ENCODE peak calls at places on chromosomes 4 and X, in ten cellular contexts. K is GM13976; W is activated CD8-positive, alpha-beta T cell treated with anti-CD3 and anti-CD28 coated beads, Interleukin-2, amount 10 ng/mL, durations not matched to agents 7 days and 5 days; U is HFF-Myc; F is anterior cingulate cortex; A is renal cortical epithelial cell; H is IMR-90; G is AG09309; M is NCI-H2081; Y is OCI-M1. X is an unnamed sample.

GRCh38 chr4:156575430-156576073 is 396.0 kb downstream of the PDGFC start:
- DNase-seq in K (no peak), W (no peak), U (no peak), F (no peak), A (peak; percentile 67), H (no peak), G (no peak), M (no peak), Y (peak; percentile 97), X (no peak)

GRCh38 chrX:72121381-72121780 is 10.3 kb downstream of the RTL5 start:
- DNase-seq in K (no peak), W (peak; percentile 41), U (peak; percentile 43), F (peak; percentile 16), A (peak; percentile 78), H (peak; percentile 75), G (peak; percentile 32), M (no peak), Y (peak; percentile 79), X (no peak)

GRCh38 chr4:165720411-165721082 is 152.5 kb upstream of the TLL1 start:
- DNase-seq in K (no peak), W (no peak), U (no peak), F (no peak), A (no peak), H (no peak), G (no peak), M (no peak), Y (no peak), X (no peak)

GRCh38 chrX:40260123-40260751 is 162.5 kb upstream of the BCOR start:
- DNase-seq in K (no peak), W (no peak), U (no peak), F (no peak), A (peak; percentile 8), H (no peak), G (no peak), M (no peak), Y (no peak), X (no peak)

GRCh38 chrX:41923925-41924693 is 755 bp upstream of the CASK start:
- DNase-seq in K (peak; percentile 12), W (peak; percentile 48), U (no peak), F (peak; percentile 12), A (peak; percentile 57), H (peak; percentile 26), G (peak; percentile 7), M (peak; percentile 36), Y (peak; percentile 40), X (no peak)

GRCh38 chrX:42524374-42524773 is 253.6 kb downstream of the PPP1R2C start:
- DNase-seq in K (no peak), W (no peak), U (peak; percentile 5), F (no peak), A (peak; percentile 93), H (peak; percentile 1), G (peak; percentile 20), M (no peak), Y (no peak), X (no peak)

GRCh38 chrX:41720125-41720780 is 3.7 kb upstream of the GPR82 start:
- DNase-seq in K (peak; percentile 28), W (peak; percentile 81), U (no peak), F (no peak), A (no peak), H (peak; percentile 41), G (no peak), M (no peak), Y (peak; percentile 19), X (peak; percentile 24)

GRCh38 chrX:97284531-97284930 is 400.8 kb downstream of the RPA4 start:
- DNase-seq in K (no peak), W (no peak), U (no peak), F (no peak), A (no peak), H (no peak), G (no peak), M (no peak), Y (no peak), X (no peak)

GRCh38 chr4:83644677-83645639 is 109.0 kb downstream of the GPAT3 start:
- DNase-seq in K (peak; percentile 60), W (peak; percentile 65), U (peak; percentile 66), F (no peak), A (peak; percentile 66), H (peak; percentile 65), G (peak; percentile 32), M (peak; percentile 37), Y (peak; percentile 82), X (no peak)

GRCh38 chr4:71907782-71908181 is 123.9 kb upstream of the GC start:
- DNase-seq in K (no peak), W (no peak), U (no peak), F (no peak), A (peak; percentile 18), H (no peak), G (no peak), M (no peak), Y (no peak), X (no peak)

GRCh38 chr4:119728692-119729593 is 100.3 kb upstream of the PDE5A start:
- DNase-seq in K (no peak), W (no peak), U (no peak), F (no peak), A (no peak), H (peak; percentile 41), G (no peak), M (no peak), Y (no peak), X (no peak)

GRCh38 chr4:139028191-139028661 is 12.6 kb downstream of the NOCT start:
- DNase-seq in K (no peak), W (no peak), U (no peak), F (peak; percentile 16), A (no peak), H (no peak), G (no peak), M (no peak), Y (no peak), X (no peak)